ENCODE peak calls at places on chromosomes 3 and 15, in seven cellular contexts. G is RWPE1; C is CD4-positive, alpha-beta T cell; E is naive thymus-derived CD4-positive, alpha-beta T cell; S is right atrium auricular region; K is trophoblast cell; X is CD8-positive, alpha-beta memory T cell. P is an unnamed sample.

GRCh38 chr15:24856397-24857093 is 98.2 kb upstream of the SNRPN start:
- DNase-seq in S (no peak), K (no peak), C (no peak), E (no peak), X (no peak), G (no peak), P (peak; percentile 65)

GRCh38 chr3:48427630-48427962 is 2.3 kb downstream of the PLXNB1 start:
- DNase-seq in K (no peak), E (no peak), G (no peak), X (no peak), C (no peak), S (no peak), P (no peak)

GRCh38 chr15:89332446-89332845 is 2.2 kb downstream of the POLG start:
- DNase-seq in K (peak; percentile 23), S (no peak), X (no peak), C (no peak), G (peak; percentile 46), E (no peak), P (no peak)

GRCh38 chr3:159884661-159885402 is 103.8 kb upstream of the IL12A start:
- DNase-seq in E (no peak), C (no peak), X (no peak), K (peak; percentile 70), S (no peak), G (peak; percentile 44), P (no peak)

GRCh38 chr3:184651945-184652344 is 59.9 kb downstream of the MAGEF1 start:
- DNase-seq in C (no peak), S (no peak), G (peak; percentile 90), K (peak; percentile 47), E (no peak), X (no peak), P (no peak)

GRCh38 chr15:57079446-57079845 is 161.0 kb downstream of the TCF12 start:
- DNase-seq in C (no peak), E (no peak), K (no peak), X (no peak), S (no peak), G (no peak), P (no peak)

GRCh38 chr3:172522871-172523818 is at the start of gene TNFSF10:
- DNase-seq in C (peak; percentile 53), X (peak; percentile 49), K (peak; percentile 59), G (peak; percentile 49), E (peak; percentile 61), S (peak; percentile 80), P (no peak)

GRCh38 chr3:35473956-35474355 is 165.4 kb upstream of the ARPP21 start:
- DNase-seq in S (no peak), K (peak; percentile 30), G (no peak), E (no peak), C (no peak), X (no peak), P (no peak)

GRCh38 chr3:190073264-190073663 is 47.4 kb downstream of the P3H2 start:
- DNase-seq in G (no peak), E (no peak), X (no peak), S (no peak), K (peak; percentile 61), C (no peak), P (no peak)

GRCh38 chr15:98658831-98659699 is 10.7 kb downstream of the IGF1R start:
- DNase-seq in K (peak; percentile 81), X (peak; percentile 43), S (no peak), E (peak; percentile 24), G (peak; percentile 59), C (no peak), P (no peak)

GRCh38 chr15:63596666-63597032 is 538 bp upstream of the FBXL22 start:
- DNase-seq in K (peak; percentile 54), C (no peak), S (no peak), X (no peak), G (no peak), E (no peak), P (no peak)

GRCh38 chr3:72234394-72234793 is 449.4 kb upstream of the PROK2 start:
- DNase-seq in G (peak; percentile 10), C (no peak), K (peak; percentile 86), S (peak; percentile 60), E (no peak), X (no peak), P (no peak)

GRCh38 chr3:35254917-35255316 is 384.4 kb upstream of the ARPP21 start:
- DNase-seq in S (no peak), C (no peak), X (no peak), E (no peak), G (no peak), K (no peak), P (no peak)

GRCh38 chr3:131535596-131535995 is 32.8 kb upstream of the MRPL3 start:
- DNase-seq in K (no peak), C (no peak), X (no peak), G (peak; percentile 45), S (no peak), E (no peak), P (no peak)

GRCh38 chr3:81308296-81308695 is 453.1 kb downstream of the GBE1 start:
- DNase-seq in E (no peak), G (no peak), C (no peak), K (no peak), X (no peak), S (no peak), P (no peak)

GRCh38 chr15:42891569-42891968 is 29.0 kb downstream of the TTBK2 start:
- DNase-seq in C (no peak), E (no peak), S (no peak), K (no peak), G (no peak), X (no peak), P (no peak)

GRCh38 chr15:74884428-74885223 is 5.2 kb upstream of the MPI start:
- DNase-seq in G (peak; percentile 51), S (no peak), E (no peak), K (peak; percentile 57), X (no peak), C (no peak), P (no peak)

GRCh38 chr15:74882528-74882927 is 7.3 kb upstream of the MPI start:
- DNase-seq in X (no peak), K (no peak), C (no peak), E (no peak), G (no peak), S (no peak), P (no peak)

GRCh38 chr15:74888716-74889115 is 1.1 kb upstream of the MPI start:
- DNase-seq in K (peak; percentile 85), C (no peak), S (no peak), E (no peak), G (no peak), X (no peak), P (no peak)

GRCh38 chr15:74889390-74889881 is 406 bp upstream of the MPI start:
- DNase-seq in S (peak; percentile 67), X (no peak), C (no peak), E (no peak), K (peak; percentile 38), G (no peak), P (peak; percentile 24)

GRCh38 chr15:74885461-74885860 is 4.4 kb upstream of the MPI start:
- DNase-seq in C (no peak), X (no peak), G (no peak), S (no peak), K (peak; percentile 80), E (no peak), P (no peak)
- H3K27ac ChIP-seq in C (no peak overlapping the region), X (no peak overlapping the region), G (no peak overlapping the region), S (no peak overlapping the region), K (no peak overlapping the region), E (no peak overlapping the region), P (no peak overlapping the region)

DNA sequence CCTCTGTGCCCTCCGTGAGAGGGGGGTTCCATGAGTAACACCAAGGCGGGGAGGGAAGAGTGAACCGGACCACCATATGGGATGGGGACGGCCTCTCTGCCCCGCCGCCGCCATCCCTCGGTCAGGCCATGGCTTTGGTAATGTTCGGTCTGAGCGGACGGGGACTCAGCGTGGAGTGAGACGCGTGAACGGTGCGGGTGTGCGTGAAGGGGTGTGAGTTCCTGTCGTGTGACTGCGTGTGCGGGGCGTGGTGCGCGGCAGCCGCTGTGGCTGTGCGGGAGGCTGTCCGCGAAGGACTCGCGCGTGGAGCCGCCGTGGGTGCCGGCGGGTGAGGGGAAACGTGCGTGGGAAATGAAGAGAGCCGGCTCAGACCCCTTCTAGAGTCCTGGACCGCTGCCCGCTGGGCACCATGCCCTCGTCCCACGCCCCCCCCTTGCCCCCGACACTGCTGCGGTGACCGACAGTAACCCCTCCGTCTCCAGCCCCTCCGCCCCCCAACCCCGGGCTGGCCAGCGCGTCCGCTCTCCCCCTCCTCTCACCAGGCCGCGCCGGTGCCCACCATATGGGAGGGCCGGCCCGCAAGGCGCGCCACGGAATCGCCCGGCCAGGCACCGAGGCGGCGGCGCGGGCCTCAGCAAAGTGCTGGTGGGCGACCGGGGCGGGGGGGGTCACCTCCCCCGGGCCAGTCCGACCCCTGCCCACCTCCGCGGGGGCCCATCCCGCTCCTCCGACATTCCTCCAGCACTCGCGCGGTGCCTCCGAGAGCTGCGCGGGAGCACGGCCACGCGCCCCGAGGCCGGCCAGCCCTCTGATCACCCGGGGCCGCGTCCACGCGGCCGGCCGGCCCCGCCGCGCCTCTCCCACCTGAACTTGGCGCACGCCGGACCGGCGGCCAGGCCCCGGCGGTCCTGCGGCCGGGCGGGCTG is 572 bp downstream of the KLF15 start:
- DNase-seq in E (peak; percentile 31), G (no peak), X (peak; percentile 25), S (no peak), K (peak; percentile 17), C (peak; percentile 7), P (no peak)
- H3K27ac ChIP-seq in E (no peak overlapping the region), G (peak overlapping the region; percentile 60), X (no peak overlapping the region), S (peak overlapping the region; percentile 97), K (no peak overlapping the region), C (no peak overlapping the region), P (peak overlapping the region; percentile 100)

DNA sequence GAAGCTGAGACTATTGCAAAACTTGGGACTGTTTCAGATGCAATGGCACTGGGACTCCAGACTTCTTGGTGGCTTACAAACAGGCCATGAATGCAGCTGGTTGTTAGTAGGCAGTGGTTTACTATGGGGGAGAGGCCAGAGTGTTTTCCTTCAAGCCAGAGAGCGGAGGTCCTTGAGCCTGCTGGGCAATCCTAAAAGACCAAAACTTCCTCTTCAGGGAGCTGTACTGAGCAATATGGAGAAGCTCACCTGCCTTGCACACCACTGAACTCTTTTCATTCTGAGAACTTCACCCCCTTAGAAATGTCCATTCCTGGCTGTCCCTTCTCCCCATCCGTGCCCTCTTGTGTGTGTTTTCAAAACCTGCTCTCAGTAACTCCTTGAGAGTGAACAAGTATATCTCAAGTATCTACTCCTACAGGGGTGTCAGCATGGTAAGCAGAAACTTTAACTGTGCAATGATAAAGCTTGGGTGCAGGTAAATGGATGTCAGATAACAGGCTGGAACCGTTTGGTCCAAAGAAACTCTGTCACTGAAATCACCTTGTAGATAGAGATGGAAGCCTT is 213.9 kb downstream of the CLSTN2 start:
- DNase-seq in E (no peak), C (no peak), K (no peak), G (no peak), X (no peak), S (no peak), P (no peak)
- H3K27ac ChIP-seq in E (no peak overlapping the region), C (no peak overlapping the region), K (no peak overlapping the region), G (no peak overlapping the region), X (no peak overlapping the region), S (no peak overlapping the region), P (no peak overlapping the region)

DNA sequence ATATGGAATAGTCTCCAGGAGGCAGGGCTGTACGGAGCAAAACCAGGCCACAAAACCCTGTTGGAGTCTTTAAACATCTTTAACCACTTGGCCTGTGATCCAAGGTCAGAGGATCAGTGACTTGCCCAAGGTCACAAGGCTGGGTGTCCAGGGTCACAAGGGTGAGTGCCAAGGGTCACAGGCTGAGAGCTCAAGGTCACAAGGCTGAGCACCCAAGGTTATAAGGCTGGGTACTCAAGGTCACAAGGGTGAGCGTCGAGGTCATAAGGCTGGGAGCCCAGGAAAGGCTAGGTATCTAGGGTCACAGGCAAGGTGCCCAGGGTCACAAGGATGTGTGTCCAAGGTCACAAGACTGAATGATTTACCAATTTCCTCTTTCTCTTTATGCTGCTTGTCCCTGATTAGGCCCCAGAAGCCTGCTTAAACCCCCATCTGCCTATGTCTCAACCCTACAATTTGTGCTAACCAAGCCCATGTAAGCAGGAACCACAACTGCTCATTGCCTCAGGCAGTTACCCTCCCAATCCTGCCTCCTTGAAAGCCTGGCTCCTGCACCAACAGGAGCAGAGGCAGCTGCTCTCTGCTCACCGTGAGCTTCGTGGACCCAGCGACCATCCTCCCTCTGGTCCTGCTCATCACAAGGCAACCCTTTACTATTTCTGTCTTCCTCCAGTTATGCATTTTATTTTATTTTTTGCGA is 51.5 kb downstream of the MGLL start:
- DNase-seq in G (no peak), X (no peak), C (no peak), S (no peak), E (no peak), K (peak; percentile 33), P (no peak)
- H3K27ac ChIP-seq in G (peak overlapping the region; percentile 91), X (no peak overlapping the region), C (no peak overlapping the region), S (no peak overlapping the region), E (no peak overlapping the region), K (no peak overlapping the region), P (no peak overlapping the region)

P was measured in substantia nigra.